ENCODE peak calls at places on chromosomes 2 and 18, in six cellular contexts. Y is GM23338, C is sigmoid colon, N is ovary, I is A549, G is heart left ventricle. W is an unnamed sample.
A peak's percentile ranks its signal among the peaks of the same experiment; 100 is the strongest.

GRCh38 chr2:38480617-38481016 is 103.5 kb upstream of the ATL2 start:
- DNase-seq in N (no peak), I (no peak), C (no peak), Y (no peak), G (no peak), W (no peak)

GRCh38 chr2:84373391-84373790 is 85.7 kb downstream of the SUCLG1 start:
- DNase-seq in G (no peak), N (no peak), C (no peak), Y (no peak), I (no peak), W (no peak)

GRCh38 chr2:182321096-182321495 is 105.7 kb downstream of the PDE1A start:
- DNase-seq in N (no peak), Y (no peak), G (no peak), I (no peak), C (no peak), W (no peak)

GRCh38 chr2:17757321-17757720 is 3.4 kb downstream of the GEN1 start:
- DNase-seq in Y (no peak), I (peak; percentile 63), G (no peak), C (no peak), N (no peak), W (no peak)

GRCh38 chr2:40384714-40385113 is 67.2 kb downstream of the SLC8A1 start:
- DNase-seq in N (no peak), Y (no peak), G (no peak), C (no peak), I (no peak), W (no peak)

GRCh38 chr18:36128907-36129299 is 237 bp downstream of the SLC39A6 start:
- DNase-seq in Y (peak; percentile 46), N (no peak), G (no peak), I (no peak), C (peak; percentile 76), W (no peak)

GRCh38 chr18:32881009-32881408 is 108.2 kb upstream of the KLHL14 start:
- DNase-seq in N (no peak), C (no peak), Y (no peak), G (no peak), I (no peak), W (no peak)

GRCh38 chr2:9627310-9627709 is 3.5 kb downstream of the YWHAQ start:
- DNase-seq in Y (no peak), G (no peak), N (no peak), I (no peak), C (no peak), W (no peak)

GRCh38 chr18:6979954-6980353 is 137.6 kb downstream of the LAMA1 start:
- DNase-seq in N (no peak), C (no peak), G (no peak), I (no peak), Y (no peak), W (no peak)

GRCh38 chr2:37156071-37156856 is 516 bp downstream of the EIF2AK2 start:
- DNase-seq in G (peak; percentile 69), I (peak; percentile 48), N (peak; percentile 46), C (peak; percentile 87), Y (peak; percentile 29), W (peak; percentile 69)

GRCh38 chr2:37149626-37150322 is 7.0 kb downstream of the EIF2AK2 start:
- DNase-seq in C (no peak), Y (no peak), G (no peak), I (no peak), N (no peak), W (no peak)

GRCh38 chr2:37156857-37157714 is at the start of gene EIF2AK2:
- DNase-seq in I (peak; percentile 89), C (peak; percentile 94), G (peak; percentile 91), N (peak; percentile 81), Y (peak; percentile 95), W (peak; percentile 83)

GRCh38 chr2:37154790-37155189 is 2.0 kb downstream of the EIF2AK2 start:
- DNase-seq in Y (no peak), N (no peak), G (no peak), C (no peak), I (no peak), W (no peak)

DNA sequence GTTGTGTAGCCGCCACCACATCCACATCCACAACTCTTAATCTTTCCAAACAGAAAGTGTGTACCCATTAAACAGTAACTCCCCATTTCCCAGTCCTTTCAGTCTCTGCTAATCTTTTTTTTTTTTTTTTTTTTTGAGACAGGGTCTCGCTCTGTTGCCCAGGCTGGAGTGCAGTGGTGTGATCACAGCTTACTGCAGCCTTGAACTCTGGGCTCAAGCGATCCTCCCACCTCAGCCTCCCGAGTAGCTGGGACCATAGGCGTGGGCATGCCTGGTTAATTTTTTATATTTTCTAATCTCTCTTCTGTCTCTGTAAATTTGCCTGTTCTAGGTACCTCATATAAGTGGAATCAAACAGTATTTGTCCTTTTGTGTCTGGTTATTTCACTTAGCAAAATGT is 3.6 kb downstream of the EIF2AK2 start:
- DNase-seq in C (no peak), Y (no peak), N (no peak), G (no peak), I (no peak), W (no peak)
- H3K4me1 ChIP-seq in C (peaks cover 12% of the 10 kb centered on the region), Y (peaks cover 29% of the 10 kb centered on the region), N (peaks cover 6% of the 10 kb centered on the region), G (peaks cover 41% of the 10 kb centered on the region), I (peaks cover 14% of the 10 kb centered on the region), W (peaks cover 21% of the 10 kb centered on the region)

GRCh38 chr18:64785686-64786085 is 636.8 kb upstream of the LINC00305 start:
- DNase-seq in N (no peak), C (no peak), Y (no peak), G (no peak), I (no peak), W (no peak)
- H3K27ac ChIP-seq in N (no peak overlapping the region), C (no peak overlapping the region), Y (no peak overlapping the region), G (no peak overlapping the region), I (no peak overlapping the region), W (no peak overlapping the region)

DNA sequence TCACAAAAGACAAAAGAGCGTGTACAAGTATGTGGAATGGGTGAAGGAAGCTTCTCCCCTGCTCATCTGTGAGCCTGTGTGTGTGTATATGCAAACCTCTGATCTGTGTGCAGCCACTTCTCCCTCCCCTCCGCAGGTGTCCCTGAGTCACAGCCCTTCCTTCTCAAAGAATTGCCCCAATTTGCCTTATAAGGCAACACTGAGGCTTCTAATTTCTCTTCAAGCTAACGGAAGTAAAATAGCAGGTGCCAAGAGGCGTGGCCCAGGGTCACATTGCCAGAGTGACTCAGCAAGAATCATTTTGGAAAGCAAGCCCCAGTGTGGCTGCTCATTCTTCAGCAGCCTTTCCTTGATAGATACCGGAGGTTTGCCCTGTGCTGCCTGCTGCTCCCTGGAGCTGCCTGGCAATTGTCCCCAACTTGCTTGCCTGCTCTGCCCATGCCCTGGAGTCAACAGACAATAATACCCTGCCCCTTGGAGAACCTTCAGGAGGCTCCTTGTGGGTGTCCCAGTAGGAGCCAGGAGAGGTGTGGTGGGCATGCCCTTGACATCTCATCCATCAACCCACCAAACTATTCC is 37.3 kb upstream of the BMP10 start:
- DNase-seq in I (peak; percentile 92), N (peak; percentile 60), G (peak; percentile 73), Y (peak; percentile 76), C (peak; percentile 81), W (peak; percentile 50)
- H3K4me3 ChIP-seq in I (no peak overlapping the region), N (no peak overlapping the region), G (no peak overlapping the region), Y (no peak overlapping the region), C (no peak overlapping the region), W (no peak overlapping the region)

GRCh38 chr2:220228310-220229006 is 601.0 kb downstream of the SLC4A3 start:
- DNase-seq in G (no peak), N (no peak), I (peak; percentile 97), Y (no peak), C (no peak), W (no peak)
- H3K4me1 ChIP-seq in G (no peaks in the 10 kb centered on the region), N (no peaks in the 10 kb centered on the region), I (peaks cover 74% of the 10 kb centered on the region), Y (peaks cover 4% of the 10 kb centered on the region), C (no peaks in the 10 kb centered on the region), W (no peaks in the 10 kb centered on the region)

DNA sequence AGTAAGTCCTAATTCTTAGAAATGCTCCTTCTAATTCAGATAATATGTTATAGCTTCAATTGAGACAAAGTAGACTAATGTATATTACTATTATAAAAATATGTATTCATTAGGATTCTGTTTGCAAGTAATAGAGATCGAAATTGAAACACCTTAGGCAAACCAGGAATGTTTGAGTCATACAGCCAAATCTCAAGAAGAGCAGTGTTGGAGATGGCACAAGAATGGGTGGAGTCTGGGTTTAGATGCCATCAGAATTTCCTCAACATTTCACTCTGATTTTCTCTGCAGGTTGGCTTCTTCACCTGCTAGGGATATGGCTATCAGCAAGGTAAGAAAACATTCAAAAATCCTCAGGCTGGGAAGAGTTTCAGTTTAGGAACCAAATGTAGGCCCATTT is 405.4 kb downstream of the CCDC85A start:
- DNase-seq in C (no peak), N (no peak), G (no peak), Y (no peak), I (no peak), W (no peak)
- H3K27ac ChIP-seq in C (no peak overlapping the region), N (no peak overlapping the region), G (no peak overlapping the region), Y (no peak overlapping the region), I (no peak overlapping the region), W (no peak overlapping the region)

GRCh38 chr2:219041252-219041651 is at the start of gene CFAP65:
- DNase-seq in G (no peak), I (peak; percentile 68), C (no peak), Y (peak; percentile 86), N (no peak), W (no peak)
- H3K4me3 ChIP-seq in G (no peak within 1 kb of the TSS), I (peak within 1 kb of the TSS; percentile 49), C (no peak within 1 kb of the TSS), Y (peak within 1 kb of the TSS; percentile 57), N (no peak within 1 kb of the TSS), W (peak within 1 kb of the TSS; percentile 28)

DNA sequence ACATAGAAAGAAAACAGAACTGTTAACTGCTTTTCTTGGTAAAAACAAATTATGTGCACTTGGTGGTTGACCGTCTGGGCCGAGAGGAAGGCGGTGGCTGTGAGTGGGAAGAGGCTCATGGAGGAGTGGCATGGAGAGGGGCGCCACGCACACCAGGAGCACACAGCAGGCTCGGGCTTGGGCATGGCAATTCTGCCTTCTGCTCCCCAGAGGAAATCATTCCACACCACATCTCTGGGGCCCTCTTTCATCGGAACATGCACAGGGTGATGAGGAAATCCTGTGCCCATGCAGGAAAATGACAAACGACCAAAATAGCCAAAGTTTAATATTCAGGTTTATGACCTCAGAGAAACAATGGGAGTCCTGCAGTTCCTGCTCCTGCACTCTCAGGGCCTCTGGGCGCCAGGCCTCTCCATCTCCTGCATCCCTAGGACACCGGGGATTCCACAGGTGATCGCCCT is 26.4 kb downstream of the WDFY1 start:
- DNase-seq in C (no peak), Y (no peak), N (no peak), G (no peak), I (no peak), W (no peak)
- H3K4me1 ChIP-seq in C (no peaks in the 10 kb centered on the region), Y (no peaks in the 10 kb centered on the region), N (no peaks in the 10 kb centered on the region), G (peaks cover 20% of the 10 kb centered on the region), I (peaks cover 6% of the 10 kb centered on the region), W (peaks cover 54% of the 10 kb centered on the region)

W was measured in heart right ventricle.